ENCODE peak calls at places on chromosomes 2 and 18, in seven cellular contexts. One of them, this sample, is unnamed.
A peak's percentile ranks its signal among the peaks of the same experiment; 100 is the strongest.

GRCh38 chr18:55421612-55422381 is 166.2 kb downstream of the TCF4 start:
- DNase-seq in H9: no peak
- DNase-seq in A549: no peak
- DNase-seq in glutamatergic neuron: no peak
- DNase-seq in BJ: no peak
- DNase-seq in right lobe of liver: no peak
- DNase-seq in DND-41: no peak
- DNase-seq in this sample: no peak

GRCh38 chr18:13612111-13612997 is 114.0 kb downstream of the FAM210A start:
- DNase-seq in right lobe of liver: no peak
- DNase-seq in H9: no peak
- DNase-seq in DND-41: peak; percentile 98
- DNase-seq in A549: no peak
- DNase-seq in glutamatergic neuron: no peak
- DNase-seq in BJ: no peak
- DNase-seq in this sample: no peak

GRCh38 chr2:207983654-207984053 is 41.7 kb downstream of the PLEKHM3 start:
- DNase-seq in glutamatergic neuron: no peak
- DNase-seq in right lobe of liver: no peak
- DNase-seq in DND-41: no peak
- DNase-seq in H9: no peak
- DNase-seq in BJ: no peak
- DNase-seq in A549: no peak
- DNase-seq in this sample: no peak

GRCh38 chr2:233338046-233338445 is 16.2 kb upstream of the DGKD start:
- DNase-seq in DND-41: no peak
- DNase-seq in A549: no peak
- DNase-seq in right lobe of liver: no peak
- DNase-seq in H9: no peak
- DNase-seq in BJ: no peak
- DNase-seq in glutamatergic neuron: no peak
- DNase-seq in this sample: no peak

GRCh38 chr2:32852821-32853220 is 93.9 kb upstream of the LTBP1 start:
- DNase-seq in A549: no peak
- DNase-seq in DND-41: no peak
- DNase-seq in H9: no peak
- DNase-seq in right lobe of liver: no peak
- DNase-seq in glutamatergic neuron: no peak
- DNase-seq in BJ: no peak
- DNase-seq in this sample: no peak

GRCh38 chr2:157782057-157782845 is 93.9 kb downstream of the ACVR1 start:
- DNase-seq in DND-41: no peak
- DNase-seq in H9: no peak
- DNase-seq in glutamatergic neuron: no peak
- DNase-seq in BJ: no peak
- DNase-seq in right lobe of liver: no peak
- DNase-seq in A549: peak; percentile 16
- DNase-seq in this sample: no peak

GRCh38 chr18:8974279-8974678 is 128.2 kb upstream of the NDUFV2 start:
- DNase-seq in DND-41: no peak
- DNase-seq in BJ: no peak
- DNase-seq in right lobe of liver: no peak
- DNase-seq in glutamatergic neuron: no peak
- DNase-seq in H9: no peak
- DNase-seq in A549: no peak
- DNase-seq in this sample: no peak

GRCh38 chr2:164126960-164127359 is 391.2 kb upstream of the FIGN start:
- DNase-seq in glutamatergic neuron: no peak
- DNase-seq in H9: no peak
- DNase-seq in BJ: no peak
- DNase-seq in A549: peak; percentile 7
- DNase-seq in right lobe of liver: no peak
- DNase-seq in DND-41: no peak
- DNase-seq in this sample: no peak

GRCh38 chr18:52903858-52904257 is 563.9 kb downstream of the DCC start:
- DNase-seq in A549: peak; percentile 26
- DNase-seq in DND-41: peak; percentile 9
- DNase-seq in BJ: no peak
- DNase-seq in H9: peak; percentile 43
- DNase-seq in glutamatergic neuron: peak; percentile 73
- DNase-seq in right lobe of liver: no peak
- DNase-seq in this sample: no peak

GRCh38 chr2:9699139-9699823 is 68.5 kb upstream of the YWHAQ start:
- DNase-seq in H9: no peak
- DNase-seq in A549: peak; percentile 61
- DNase-seq in right lobe of liver: no peak
- DNase-seq in DND-41: no peak
- DNase-seq in BJ: peak; percentile 37
- DNase-seq in glutamatergic neuron: no peak
- DNase-seq in this sample: peak; percentile 56

GRCh38 chr18:63365909-63366269 is 1.1 kb downstream of the KDSR start:
- DNase-seq in BJ: no peak
- DNase-seq in glutamatergic neuron: no peak
- DNase-seq in right lobe of liver: no peak
- DNase-seq in A549: no peak
- DNase-seq in DND-41: no peak
- DNase-seq in H9: no peak
- DNase-seq in this sample: no peak

GRCh38 chr18:63366991-63367240 is at the start of gene KDSR:
- DNase-seq in A549: no peak
- DNase-seq in right lobe of liver: no peak
- DNase-seq in DND-41: no peak
- DNase-seq in H9: no peak
- DNase-seq in glutamatergic neuron: no peak
- DNase-seq in BJ: no peak
- DNase-seq in this sample: no peak

GRCh38 chr18:63367241-63367953 is 391 bp upstream of the KDSR start:
- DNase-seq in right lobe of liver: peak; percentile 95
- DNase-seq in glutamatergic neuron: peak; percentile 96
- DNase-seq in BJ: peak; percentile 93
- DNase-seq in H9: peak; percentile 95
- DNase-seq in DND-41: peak; percentile 90
- DNase-seq in A549: peak; percentile 96
- DNase-seq in this sample: peak; percentile 86

GRCh38 chr18:63368611-63369010 is 1.6 kb upstream of the KDSR start:
- DNase-seq in glutamatergic neuron: no peak
- DNase-seq in right lobe of liver: no peak
- DNase-seq in H9: no peak
- DNase-seq in BJ: no peak
- DNase-seq in DND-41: no peak
- DNase-seq in A549: no peak
- DNase-seq in this sample: no peak

GRCh38 chr18:63366270-63366990 is 576 bp downstream of the KDSR start:
- DNase-seq in right lobe of liver: peak; percentile 79
- DNase-seq in A549: peak; percentile 52
- DNase-seq in BJ: no peak
- DNase-seq in H9: peak; percentile 70
- DNase-seq in DND-41: peak; percentile 73
- DNase-seq in glutamatergic neuron: peak; percentile 32
- DNase-seq in this sample: peak; percentile 53
- TF ChIP-seq CTCF in right lobe of liver: no peak
- TF ChIP-seq CTCF in A549: no peak
- TF ChIP-seq CTCF in BJ: no peak
- TF ChIP-seq CTCF in H9: no peak
- TF ChIP-seq CTCF in DND-41: no peak
- TF ChIP-seq CTCF in glutamatergic neuron: no peak
- TF ChIP-seq CTCF in this sample: no peak

DNA sequence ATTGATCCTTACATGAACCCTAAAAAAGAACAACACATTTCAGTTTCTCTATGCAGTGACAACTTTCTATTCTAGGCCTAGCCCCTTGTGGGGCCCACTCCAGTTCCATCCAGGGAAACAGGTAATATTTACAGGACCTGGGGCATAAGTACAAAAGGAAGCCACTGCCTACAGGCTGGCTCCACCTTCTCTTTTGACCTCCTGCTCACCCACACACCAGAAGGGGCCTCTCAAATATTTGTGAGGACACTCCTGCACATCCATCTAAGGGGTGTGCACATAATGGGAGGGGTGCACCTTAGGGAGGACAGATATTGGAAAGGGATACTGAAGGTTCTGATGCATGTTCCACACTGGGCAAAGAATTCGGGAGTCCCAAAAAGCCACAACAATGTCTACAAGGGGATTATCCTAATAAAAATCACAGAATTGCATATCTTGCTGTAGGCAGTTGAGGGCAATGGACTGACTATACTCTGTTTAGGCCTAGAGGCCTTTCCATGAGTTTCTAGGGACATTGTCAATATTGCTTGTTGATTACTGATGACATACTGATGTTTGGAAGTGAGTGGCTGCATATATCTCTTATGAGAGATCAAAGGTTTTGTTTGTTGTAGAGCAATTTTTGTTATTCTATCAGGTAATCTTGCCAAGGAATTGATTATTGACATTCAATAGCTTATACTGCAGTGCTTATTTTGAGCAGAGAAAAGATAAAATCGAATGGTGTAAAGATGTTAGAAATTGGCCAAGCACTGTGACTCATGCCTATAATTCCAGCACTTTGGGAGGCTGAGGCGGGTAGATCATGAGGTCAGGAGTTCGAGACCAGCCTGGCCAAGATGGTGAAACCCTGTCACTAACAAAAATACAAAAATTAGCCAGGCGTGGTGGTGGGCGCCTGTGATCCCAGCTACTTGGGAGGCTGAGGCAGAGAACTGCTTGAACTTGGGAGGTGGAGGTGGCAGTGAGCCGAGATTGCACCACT is 23.8 kb upstream of the HNRNPA3 start:
- DNase-seq in DND-41: no peak
- DNase-seq in H9: no peak
- DNase-seq in A549: no peak
- DNase-seq in glutamatergic neuron: no peak
- DNase-seq in right lobe of liver: no peak
- DNase-seq in BJ: no peak
- DNase-seq in this sample: no peak
- TF ChIP-seq CTCF in DND-41: no peak
- TF ChIP-seq CTCF in H9: no peak
- TF ChIP-seq CTCF in A549: no peak
- TF ChIP-seq CTCF in glutamatergic neuron: no peak
- TF ChIP-seq CTCF in right lobe of liver: no peak
- TF ChIP-seq CTCF in BJ: no peak
- TF ChIP-seq CTCF in this sample: no peak

DNA sequence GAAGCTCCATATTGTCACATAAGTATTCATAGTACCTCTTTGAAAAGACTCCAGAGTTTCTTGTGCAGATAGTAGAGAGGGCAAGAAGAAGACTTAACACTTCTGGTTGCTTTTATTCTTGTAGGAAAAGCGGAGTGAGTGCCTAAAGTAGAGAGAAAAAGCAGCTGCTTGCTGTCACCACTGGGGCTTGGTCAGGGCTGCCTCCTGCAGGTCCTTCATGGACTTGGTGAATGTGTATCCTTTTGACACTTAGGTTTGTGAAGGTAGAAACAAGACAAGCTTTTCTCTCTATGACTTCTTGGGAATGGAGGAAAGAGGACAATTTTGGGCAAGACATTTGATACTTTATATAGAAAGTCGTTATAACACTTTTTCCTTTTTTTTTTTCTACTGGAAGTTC is 312.8 kb upstream of the FANCL start:
- DNase-seq in BJ: no peak
- DNase-seq in right lobe of liver: no peak
- DNase-seq in H9: peak; percentile 57
- DNase-seq in glutamatergic neuron: no peak
- DNase-seq in A549: peak; percentile 30
- DNase-seq in DND-41: peak; percentile 5
- DNase-seq in this sample: no peak
- TF ChIP-seq CTCF in BJ: peak; percentile 28
- TF ChIP-seq CTCF in right lobe of liver: no peak
- TF ChIP-seq CTCF in H9: peak; percentile 72
- TF ChIP-seq CTCF in glutamatergic neuron: no peak
- TF ChIP-seq CTCF in A549: peak; percentile 10
- TF ChIP-seq CTCF in DND-41: peak; percentile 39
- TF ChIP-seq CTCF in this sample: peak; percentile 9

GRCh38 chr18:76709659-76710645 is 112.4 kb upstream of the ZNF236 start:
- DNase-seq in H9: peak; percentile 72
- DNase-seq in glutamatergic neuron: peak; percentile 78
- DNase-seq in DND-41: peak; percentile 72
- DNase-seq in BJ: no peak
- DNase-seq in A549: peak; percentile 58
- DNase-seq in right lobe of liver: peak; percentile 69
- DNase-seq in this sample: peak; percentile 67
- TF ChIP-seq CTCF in H9: peak; percentile 94
- TF ChIP-seq CTCF in glutamatergic neuron: peak; percentile 87
- TF ChIP-seq CTCF in DND-41: peak; percentile 96
- TF ChIP-seq CTCF in BJ: peak; percentile 89
- TF ChIP-seq CTCF in A549: peak; percentile 81
- TF ChIP-seq CTCF in right lobe of liver: peak; percentile 85
- TF ChIP-seq CTCF in this sample: peak; percentile 91

GRCh38 chr2:2095360-2096093 is 235.5 kb downstream of the MYT1L start:
- DNase-seq in BJ: no peak
- DNase-seq in H9: no peak
- DNase-seq in glutamatergic neuron: no peak
- DNase-seq in A549: no peak
- DNase-seq in DND-41: no peak
- DNase-seq in right lobe of liver: no peak
- DNase-seq in this sample: no peak
- TF ChIP-seq CTCF in BJ: no peak
- TF ChIP-seq CTCF in H9: peak; percentile 38
- TF ChIP-seq CTCF in glutamatergic neuron: no peak
- TF ChIP-seq CTCF in A549: no peak
- TF ChIP-seq CTCF in DND-41: no peak
- TF ChIP-seq CTCF in right lobe of liver: no peak
- TF ChIP-seq CTCF in this sample: no peak

GRCh38 chr2:165141601-165142000 is 62.2 kb downstream of the SCN3A start:
- DNase-seq in H9: no peak
- DNase-seq in A549: no peak
- DNase-seq in BJ: no peak
- DNase-seq in glutamatergic neuron: no peak
- DNase-seq in DND-41: no peak
- DNase-seq in right lobe of liver: no peak
- DNase-seq in this sample: no peak
- TF ChIP-seq CTCF in H9: peak; percentile 47
- TF ChIP-seq CTCF in A549: no peak
- TF ChIP-seq CTCF in BJ: peak; percentile 23
- TF ChIP-seq CTCF in glutamatergic neuron: peak; percentile 51
- TF ChIP-seq CTCF in DND-41: peak; percentile 26
- TF ChIP-seq CTCF in right lobe of liver: no peak
- TF ChIP-seq CTCF in this sample: no peak

DNA sequence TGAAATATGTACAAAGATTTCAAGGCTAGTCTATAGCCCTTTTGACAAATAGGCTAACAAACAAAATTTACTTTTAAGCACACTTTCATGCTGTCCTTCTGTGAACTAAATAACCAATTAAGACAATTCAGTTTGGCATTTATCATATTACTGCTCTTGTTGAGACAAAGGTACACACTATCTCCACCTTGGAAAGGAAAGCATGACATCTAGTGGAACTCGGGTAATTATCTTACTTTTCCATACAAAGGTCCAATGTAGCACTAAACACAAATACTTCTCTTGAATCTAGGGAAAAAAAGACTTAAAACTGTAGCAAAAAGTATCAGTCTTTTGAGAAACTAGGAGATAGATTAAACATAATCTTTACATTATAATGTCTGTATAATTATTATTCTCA is 125.0 kb upstream of the CD226 start:
- DNase-seq in right lobe of liver: no peak
- DNase-seq in H9: no peak
- DNase-seq in glutamatergic neuron: no peak
- DNase-seq in A549: peak; percentile 11
- DNase-seq in BJ: no peak
- DNase-seq in DND-41: no peak
- DNase-seq in this sample: no peak
- TF ChIP-seq CTCF in right lobe of liver: no peak
- TF ChIP-seq CTCF in H9: peak; percentile 46
- TF ChIP-seq CTCF in glutamatergic neuron: no peak
- TF ChIP-seq CTCF in A549: peak; percentile 34
- TF ChIP-seq CTCF in BJ: peak; percentile 33
- TF ChIP-seq CTCF in DND-41: peak; percentile 35
- TF ChIP-seq CTCF in this sample: peak; percentile 7

This sample was measured in CD14-positive monocyte.